ENCODE peak calls at places on chromosomes 7 and 10, in ten cellular contexts. One of them, this sample, is unnamed.

GRCh38 chr10:78203915-78204818 is 170.5 kb downstream of the RPS24 start:
- DNase-seq in stimulated activated CD4-positive, alpha-beta T cell treated with anti-CD3 and anti-CD28 coated beads, Interleukin-12 subunit alpha, Interleukin-12 subunit beta, amount 100 ng/mL, for 48 hours: no peak
- DNase-seq in brain microvascular endothelial cell: no peak
- DNase-seq in GM19239: no peak
- DNase-seq in neural crest cell: no peak
- DNase-seq in activated CD8-positive, alpha-beta memory T cell treated with anti-CD3 and anti-CD28 coated beads for 1 hour: no peak
- DNase-seq in NCI-H1930: no peak
- DNase-seq in left kidney: peak
- DNase-seq in T follicular helper cell: no peak
- DNase-seq in ovary: no peak
- DNase-seq in this sample: no peak

GRCh38 chr7:26097837-26098668 is 53.9 kb upstream of the NFE2L3 start:
- DNase-seq in ovary: no peak
- DNase-seq in NCI-H1930: no peak
- DNase-seq in stimulated activated CD4-positive, alpha-beta T cell treated with anti-CD3 and anti-CD28 coated beads, Interleukin-12 subunit alpha, Interleukin-12 subunit beta, amount 100 ng/mL, for 48 hours: no peak
- DNase-seq in left kidney: no peak
- DNase-seq in GM19239: no peak
- DNase-seq in neural crest cell: no peak
- DNase-seq in activated CD8-positive, alpha-beta memory T cell treated with anti-CD3 and anti-CD28 coated beads for 1 hour: no peak
- DNase-seq in T follicular helper cell: no peak
- DNase-seq in brain microvascular endothelial cell: peak
- DNase-seq in this sample: no peak

GRCh38 chr10:7484456-7485266 is 73.8 kb upstream of the SFMBT2 start:
- DNase-seq in ovary: no peak
- DNase-seq in NCI-H1930: no peak
- DNase-seq in GM19239: peak
- DNase-seq in neural crest cell: no peak
- DNase-seq in stimulated activated CD4-positive, alpha-beta T cell treated with anti-CD3 and anti-CD28 coated beads, Interleukin-12 subunit alpha, Interleukin-12 subunit beta, amount 100 ng/mL, for 48 hours: no peak
- DNase-seq in brain microvascular endothelial cell: no peak
- DNase-seq in T follicular helper cell: peak
- DNase-seq in activated CD8-positive, alpha-beta memory T cell treated with anti-CD3 and anti-CD28 coated beads for 1 hour: peak
- DNase-seq in left kidney: peak
- DNase-seq in this sample: no peak

GRCh38 chr7:99379043-99379577 is 4.6 kb downstream of the ARPC1B start:
- DNase-seq in neural crest cell: no peak
- DNase-seq in activated CD8-positive, alpha-beta memory T cell treated with anti-CD3 and anti-CD28 coated beads for 1 hour: no peak
- DNase-seq in stimulated activated CD4-positive, alpha-beta T cell treated with anti-CD3 and anti-CD28 coated beads, Interleukin-12 subunit alpha, Interleukin-12 subunit beta, amount 100 ng/mL, for 48 hours: peak
- DNase-seq in T follicular helper cell: peak
- DNase-seq in brain microvascular endothelial cell: peak
- DNase-seq in ovary: no peak
- DNase-seq in GM19239: no peak
- DNase-seq in NCI-H1930: no peak
- DNase-seq in left kidney: no peak
- DNase-seq in this sample: peak

GRCh38 chr10:13365168-13365687 is 17.1 kb upstream of the SEPHS1 start:
- DNase-seq in activated CD8-positive, alpha-beta memory T cell treated with anti-CD3 and anti-CD28 coated beads for 1 hour: no peak
- DNase-seq in ovary: no peak
- DNase-seq in stimulated activated CD4-positive, alpha-beta T cell treated with anti-CD3 and anti-CD28 coated beads, Interleukin-12 subunit alpha, Interleukin-12 subunit beta, amount 100 ng/mL, for 48 hours: no peak
- DNase-seq in GM19239: no peak
- DNase-seq in T follicular helper cell: no peak
- DNase-seq in brain microvascular endothelial cell: no peak
- DNase-seq in NCI-H1930: no peak
- DNase-seq in left kidney: peak
- DNase-seq in neural crest cell: no peak
- DNase-seq in this sample: no peak

GRCh38 chr10:67763499-67764011 is 67.6 kb upstream of the CTNNA3 start:
- DNase-seq in GM19239: peak
- DNase-seq in activated CD8-positive, alpha-beta memory T cell treated with anti-CD3 and anti-CD28 coated beads for 1 hour: peak
- DNase-seq in left kidney: peak
- DNase-seq in brain microvascular endothelial cell: peak
- DNase-seq in neural crest cell: peak
- DNase-seq in ovary: peak
- DNase-seq in T follicular helper cell: peak
- DNase-seq in NCI-H1930: peak
- DNase-seq in stimulated activated CD4-positive, alpha-beta T cell treated with anti-CD3 and anti-CD28 coated beads, Interleukin-12 subunit alpha, Interleukin-12 subunit beta, amount 100 ng/mL, for 48 hours: peak
- DNase-seq in this sample: peak

GRCh38 chr7:46942574-46942973 is 639.3 kb downstream of the TNS3 start:
- DNase-seq in T follicular helper cell: no peak
- DNase-seq in ovary: no peak
- DNase-seq in stimulated activated CD4-positive, alpha-beta T cell treated with anti-CD3 and anti-CD28 coated beads, Interleukin-12 subunit alpha, Interleukin-12 subunit beta, amount 100 ng/mL, for 48 hours: no peak
- DNase-seq in neural crest cell: no peak
- DNase-seq in activated CD8-positive, alpha-beta memory T cell treated with anti-CD3 and anti-CD28 coated beads for 1 hour: no peak
- DNase-seq in left kidney: no peak
- DNase-seq in brain microvascular endothelial cell: no peak
- DNase-seq in GM19239: no peak
- DNase-seq in NCI-H1930: no peak
- DNase-seq in this sample: no peak

GRCh38 chr10:86598151-86598550 is 56.2 kb upstream of the OPN4 start:
- DNase-seq in activated CD8-positive, alpha-beta memory T cell treated with anti-CD3 and anti-CD28 coated beads for 1 hour: no peak
- DNase-seq in left kidney: no peak
- DNase-seq in ovary: no peak
- DNase-seq in T follicular helper cell: no peak
- DNase-seq in brain microvascular endothelial cell: no peak
- DNase-seq in NCI-H1930: no peak
- DNase-seq in stimulated activated CD4-positive, alpha-beta T cell treated with anti-CD3 and anti-CD28 coated beads, Interleukin-12 subunit alpha, Interleukin-12 subunit beta, amount 100 ng/mL, for 48 hours: no peak
- DNase-seq in GM19239: no peak
- DNase-seq in neural crest cell: no peak
- DNase-seq in this sample: no peak

GRCh38 chr7:129162732-129163131 is 18.2 kb downstream of the TSPAN33 start:
- DNase-seq in stimulated activated CD4-positive, alpha-beta T cell treated with anti-CD3 and anti-CD28 coated beads, Interleukin-12 subunit alpha, Interleukin-12 subunit beta, amount 100 ng/mL, for 48 hours: no peak
- DNase-seq in brain microvascular endothelial cell: no peak
- DNase-seq in ovary: no peak
- DNase-seq in left kidney: no peak
- DNase-seq in NCI-H1930: no peak
- DNase-seq in GM19239: no peak
- DNase-seq in activated CD8-positive, alpha-beta memory T cell treated with anti-CD3 and anti-CD28 coated beads for 1 hour: no peak
- DNase-seq in T follicular helper cell: no peak
- DNase-seq in neural crest cell: no peak
- DNase-seq in this sample: no peak

GRCh38 chr10:43760514-43760913 is 111.8 kb upstream of the ZNF32 start:
- DNase-seq in T follicular helper cell: no peak
- DNase-seq in activated CD8-positive, alpha-beta memory T cell treated with anti-CD3 and anti-CD28 coated beads for 1 hour: no peak
- DNase-seq in brain microvascular endothelial cell: no peak
- DNase-seq in ovary: no peak
- DNase-seq in neural crest cell: no peak
- DNase-seq in stimulated activated CD4-positive, alpha-beta T cell treated with anti-CD3 and anti-CD28 coated beads, Interleukin-12 subunit alpha, Interleukin-12 subunit beta, amount 100 ng/mL, for 48 hours: no peak
- DNase-seq in NCI-H1930: no peak
- DNase-seq in left kidney: no peak
- DNase-seq in GM19239: no peak
- DNase-seq in this sample: no peak

GRCh38 chr10:69374242-69374641 is 42.5 kb downstream of the TACR2 start:
- DNase-seq in T follicular helper cell: no peak
- DNase-seq in neural crest cell: no peak
- DNase-seq in stimulated activated CD4-positive, alpha-beta T cell treated with anti-CD3 and anti-CD28 coated beads, Interleukin-12 subunit alpha, Interleukin-12 subunit beta, amount 100 ng/mL, for 48 hours: no peak
- DNase-seq in GM19239: no peak
- DNase-seq in left kidney: no peak
- DNase-seq in NCI-H1930: no peak
- DNase-seq in brain microvascular endothelial cell: no peak
- DNase-seq in ovary: no peak
- DNase-seq in activated CD8-positive, alpha-beta memory T cell treated with anti-CD3 and anti-CD28 coated beads for 1 hour: no peak
- DNase-seq in this sample: no peak

GRCh38 chr7:66837007-66837406 is 84.0 kb upstream of the TMEM248 start:
- DNase-seq in brain microvascular endothelial cell: peak
- DNase-seq in activated CD8-positive, alpha-beta memory T cell treated with anti-CD3 and anti-CD28 coated beads for 1 hour: no peak
- DNase-seq in left kidney: peak
- DNase-seq in stimulated activated CD4-positive, alpha-beta T cell treated with anti-CD3 and anti-CD28 coated beads, Interleukin-12 subunit alpha, Interleukin-12 subunit beta, amount 100 ng/mL, for 48 hours: peak
- DNase-seq in GM19239: no peak
- DNase-seq in T follicular helper cell: no peak
- DNase-seq in neural crest cell: peak
- DNase-seq in ovary: no peak
- DNase-seq in NCI-H1930: no peak
- DNase-seq in this sample: no peak

GRCh38 chr10:118207470-118208007 is 134.6 kb downstream of the FAM204A start:
- DNase-seq in GM19239: no peak
- DNase-seq in neural crest cell: no peak
- DNase-seq in T follicular helper cell: no peak
- DNase-seq in brain microvascular endothelial cell: no peak
- DNase-seq in ovary: no peak
- DNase-seq in stimulated activated CD4-positive, alpha-beta T cell treated with anti-CD3 and anti-CD28 coated beads, Interleukin-12 subunit alpha, Interleukin-12 subunit beta, amount 100 ng/mL, for 48 hours: no peak
- DNase-seq in left kidney: no peak
- DNase-seq in NCI-H1930: no peak
- DNase-seq in activated CD8-positive, alpha-beta memory T cell treated with anti-CD3 and anti-CD28 coated beads for 1 hour: no peak
- DNase-seq in this sample: no peak

GRCh38 chr7:815284-816216 is 16.7 kb upstream of the SUN1 start:
- DNase-seq in neural crest cell: peak
- DNase-seq in left kidney: peak
- DNase-seq in T follicular helper cell: no peak
- DNase-seq in GM19239: no peak
- DNase-seq in NCI-H1930: peak
- DNase-seq in stimulated activated CD4-positive, alpha-beta T cell treated with anti-CD3 and anti-CD28 coated beads, Interleukin-12 subunit alpha, Interleukin-12 subunit beta, amount 100 ng/mL, for 48 hours: no peak
- DNase-seq in activated CD8-positive, alpha-beta memory T cell treated with anti-CD3 and anti-CD28 coated beads for 1 hour: no peak
- DNase-seq in brain microvascular endothelial cell: no peak
- DNase-seq in ovary: peak
- DNase-seq in this sample: peak

GRCh38 chr10:31381766-31382316 is 62.8 kb downstream of the ZEB1 start:
- DNase-seq in T follicular helper cell: no peak
- DNase-seq in GM19239: no peak
- DNase-seq in NCI-H1930: no peak
- DNase-seq in activated CD8-positive, alpha-beta memory T cell treated with anti-CD3 and anti-CD28 coated beads for 1 hour: no peak
- DNase-seq in brain microvascular endothelial cell: peak
- DNase-seq in neural crest cell: no peak
- DNase-seq in stimulated activated CD4-positive, alpha-beta T cell treated with anti-CD3 and anti-CD28 coated beads, Interleukin-12 subunit alpha, Interleukin-12 subunit beta, amount 100 ng/mL, for 48 hours: no peak
- DNase-seq in ovary: no peak
- DNase-seq in left kidney: no peak
- DNase-seq in this sample: no peak

GRCh38 chr10:63683223-63683622 is 162.0 kb downstream of the REEP3 start:
- DNase-seq in brain microvascular endothelial cell: no peak
- DNase-seq in NCI-H1930: no peak
- DNase-seq in left kidney: no peak
- DNase-seq in T follicular helper cell: no peak
- DNase-seq in activated CD8-positive, alpha-beta memory T cell treated with anti-CD3 and anti-CD28 coated beads for 1 hour: no peak
- DNase-seq in stimulated activated CD4-positive, alpha-beta T cell treated with anti-CD3 and anti-CD28 coated beads, Interleukin-12 subunit alpha, Interleukin-12 subunit beta, amount 100 ng/mL, for 48 hours: no peak
- DNase-seq in neural crest cell: no peak
- DNase-seq in ovary: no peak
- DNase-seq in GM19239: no peak
- DNase-seq in this sample: no peak

GRCh38 chr7:102450242-102450641 is 14.4 kb downstream of the ALKBH4 start:
- DNase-seq in activated CD8-positive, alpha-beta memory T cell treated with anti-CD3 and anti-CD28 coated beads for 1 hour: peak
- DNase-seq in ovary: no peak
- DNase-seq in GM19239: no peak
- DNase-seq in stimulated activated CD4-positive, alpha-beta T cell treated with anti-CD3 and anti-CD28 coated beads, Interleukin-12 subunit alpha, Interleukin-12 subunit beta, amount 100 ng/mL, for 48 hours: peak
- DNase-seq in brain microvascular endothelial cell: no peak
- DNase-seq in neural crest cell: no peak
- DNase-seq in left kidney: no peak
- DNase-seq in T follicular helper cell: peak
- DNase-seq in NCI-H1930: no peak
- DNase-seq in this sample: no peak

GRCh38 chr10:72173635-72174296 is 42.0 kb upstream of the ANAPC16 start:
- DNase-seq in T follicular helper cell: no peak
- DNase-seq in GM19239: no peak
- DNase-seq in NCI-H1930: peak
- DNase-seq in left kidney: peak
- DNase-seq in stimulated activated CD4-positive, alpha-beta T cell treated with anti-CD3 and anti-CD28 coated beads, Interleukin-12 subunit alpha, Interleukin-12 subunit beta, amount 100 ng/mL, for 48 hours: no peak
- DNase-seq in activated CD8-positive, alpha-beta memory T cell treated with anti-CD3 and anti-CD28 coated beads for 1 hour: no peak
- DNase-seq in ovary: no peak
- DNase-seq in brain microvascular endothelial cell: no peak
- DNase-seq in neural crest cell: no peak
- DNase-seq in this sample: no peak

GRCh38 chr10:114274616-114275453 is 35.8 kb downstream of the VWA2 start:
- DNase-seq in GM19239: no peak
- DNase-seq in left kidney: no peak
- DNase-seq in brain microvascular endothelial cell: no peak
- DNase-seq in neural crest cell: no peak
- DNase-seq in NCI-H1930: no peak
- DNase-seq in T follicular helper cell: no peak
- DNase-seq in activated CD8-positive, alpha-beta memory T cell treated with anti-CD3 and anti-CD28 coated beads for 1 hour: no peak
- DNase-seq in stimulated activated CD4-positive, alpha-beta T cell treated with anti-CD3 and anti-CD28 coated beads, Interleukin-12 subunit alpha, Interleukin-12 subunit beta, amount 100 ng/mL, for 48 hours: no peak
- DNase-seq in ovary: no peak
- DNase-seq in this sample: no peak

GRCh38 chr10:8873310-8873709 is 818.8 kb downstream of the GATA3 start:
- DNase-seq in activated CD8-positive, alpha-beta memory T cell treated with anti-CD3 and anti-CD28 coated beads for 1 hour: no peak
- DNase-seq in T follicular helper cell: no peak
- DNase-seq in neural crest cell: no peak
- DNase-seq in NCI-H1930: no peak
- DNase-seq in ovary: no peak
- DNase-seq in stimulated activated CD4-positive, alpha-beta T cell treated with anti-CD3 and anti-CD28 coated beads, Interleukin-12 subunit alpha, Interleukin-12 subunit beta, amount 100 ng/mL, for 48 hours: no peak
- DNase-seq in GM19239: no peak
- DNase-seq in left kidney: peak
- DNase-seq in brain microvascular endothelial cell: no peak
- DNase-seq in this sample: no peak

GRCh38 chr10:102241444-102242117 is at the start of gene PITX3:
- DNase-seq in left kidney: peak
- DNase-seq in activated CD8-positive, alpha-beta memory T cell treated with anti-CD3 and anti-CD28 coated beads for 1 hour: peak
- DNase-seq in T follicular helper cell: peak
- DNase-seq in stimulated activated CD4-positive, alpha-beta T cell treated with anti-CD3 and anti-CD28 coated beads, Interleukin-12 subunit alpha, Interleukin-12 subunit beta, amount 100 ng/mL, for 48 hours: peak
- DNase-seq in neural crest cell: peak
- DNase-seq in ovary: peak
- DNase-seq in brain microvascular endothelial cell: peak
- DNase-seq in NCI-H1930: peak
- DNase-seq in GM19239: peak
- DNase-seq in this sample: peak

GRCh38 chr10:74500806-74501205 is 325.6 kb upstream of the KAT6B start:
- DNase-seq in ovary: no peak
- DNase-seq in NCI-H1930: no peak
- DNase-seq in stimulated activated CD4-positive, alpha-beta T cell treated with anti-CD3 and anti-CD28 coated beads, Interleukin-12 subunit alpha, Interleukin-12 subunit beta, amount 100 ng/mL, for 48 hours: no peak
- DNase-seq in brain microvascular endothelial cell: no peak
- DNase-seq in neural crest cell: no peak
- DNase-seq in GM19239: no peak
- DNase-seq in activated CD8-positive, alpha-beta memory T cell treated with anti-CD3 and anti-CD28 coated beads for 1 hour: no peak
- DNase-seq in T follicular helper cell: no peak
- DNase-seq in left kidney: no peak
- DNase-seq in this sample: no peak

GRCh38 chr7:131792311-131792710 is 235.9 kb upstream of the PODXL start:
- DNase-seq in T follicular helper cell: no peak
- DNase-seq in neural crest cell: no peak
- DNase-seq in activated CD8-positive, alpha-beta memory T cell treated with anti-CD3 and anti-CD28 coated beads for 1 hour: no peak
- DNase-seq in GM19239: no peak
- DNase-seq in ovary: no peak
- DNase-seq in left kidney: no peak
- DNase-seq in NCI-H1930: no peak
- DNase-seq in stimulated activated CD4-positive, alpha-beta T cell treated with anti-CD3 and anti-CD28 coated beads, Interleukin-12 subunit alpha, Interleukin-12 subunit beta, amount 100 ng/mL, for 48 hours: no peak
- DNase-seq in brain microvascular endothelial cell: no peak
- DNase-seq in this sample: no peak

GRCh38 chr10:70315276-70315675 is 31.5 kb upstream of the NPFFR1 start:
- DNase-seq in GM19239: no peak
- DNase-seq in activated CD8-positive, alpha-beta memory T cell treated with anti-CD3 and anti-CD28 coated beads for 1 hour: no peak
- DNase-seq in neural crest cell: no peak
- DNase-seq in left kidney: no peak
- DNase-seq in ovary: no peak
- DNase-seq in NCI-H1930: no peak
- DNase-seq in T follicular helper cell: no peak
- DNase-seq in stimulated activated CD4-positive, alpha-beta T cell treated with anti-CD3 and anti-CD28 coated beads, Interleukin-12 subunit alpha, Interleukin-12 subunit beta, amount 100 ng/mL, for 48 hours: no peak
- DNase-seq in brain microvascular endothelial cell: no peak
- DNase-seq in this sample: no peak

GRCh38 chr7:133987582-133987981 is 139.6 kb upstream of the LRGUK start:
- DNase-seq in stimulated activated CD4-positive, alpha-beta T cell treated with anti-CD3 and anti-CD28 coated beads, Interleukin-12 subunit alpha, Interleukin-12 subunit beta, amount 100 ng/mL, for 48 hours: no peak
- DNase-seq in ovary: no peak
- DNase-seq in GM19239: no peak
- DNase-seq in NCI-H1930: no peak
- DNase-seq in T follicular helper cell: no peak
- DNase-seq in activated CD8-positive, alpha-beta memory T cell treated with anti-CD3 and anti-CD28 coated beads for 1 hour: no peak
- DNase-seq in brain microvascular endothelial cell: no peak
- DNase-seq in left kidney: no peak
- DNase-seq in neural crest cell: no peak
- DNase-seq in this sample: no peak

GRCh38 chr7:131109011-131109756 is 218.5 kb upstream of the MKLN1 start:
- DNase-seq in stimulated activated CD4-positive, alpha-beta T cell treated with anti-CD3 and anti-CD28 coated beads, Interleukin-12 subunit alpha, Interleukin-12 subunit beta, amount 100 ng/mL, for 48 hours: no peak
- DNase-seq in left kidney: no peak
- DNase-seq in neural crest cell: no peak
- DNase-seq in brain microvascular endothelial cell: no peak
- DNase-seq in ovary: no peak
- DNase-seq in activated CD8-positive, alpha-beta memory T cell treated with anti-CD3 and anti-CD28 coated beads for 1 hour: no peak
- DNase-seq in NCI-H1930: no peak
- DNase-seq in T follicular helper cell: no peak
- DNase-seq in GM19239: no peak
- DNase-seq in this sample: no peak

GRCh38 chr7:134691820-134692705 is 45.4 kb downstream of the BPGM start:
- DNase-seq in T follicular helper cell: no peak
- DNase-seq in brain microvascular endothelial cell: peak
- DNase-seq in neural crest cell: no peak
- DNase-seq in stimulated activated CD4-positive, alpha-beta T cell treated with anti-CD3 and anti-CD28 coated beads, Interleukin-12 subunit alpha, Interleukin-12 subunit beta, amount 100 ng/mL, for 48 hours: no peak
- DNase-seq in NCI-H1930: no peak
- DNase-seq in left kidney: peak
- DNase-seq in ovary: peak
- DNase-seq in activated CD8-positive, alpha-beta memory T cell treated with anti-CD3 and anti-CD28 coated beads for 1 hour: no peak
- DNase-seq in GM19239: no peak
- DNase-seq in this sample: peak

GRCh38 chr10:48701941-48702340 is 17.3 kb downstream of the WDFY4 start:
- DNase-seq in ovary: no peak
- DNase-seq in stimulated activated CD4-positive, alpha-beta T cell treated with anti-CD3 and anti-CD28 coated beads, Interleukin-12 subunit alpha, Interleukin-12 subunit beta, amount 100 ng/mL, for 48 hours: no peak
- DNase-seq in activated CD8-positive, alpha-beta memory T cell treated with anti-CD3 and anti-CD28 coated beads for 1 hour: no peak
- DNase-seq in brain microvascular endothelial cell: no peak
- DNase-seq in T follicular helper cell: no peak
- DNase-seq in left kidney: no peak
- DNase-seq in neural crest cell: no peak
- DNase-seq in NCI-H1930: no peak
- DNase-seq in GM19239: no peak
- DNase-seq in this sample: no peak

This sample was measured in uterus.